ENCODE peak calls at places on chromosomes 3 and 15, in seven cellular contexts. One of them, this sample, is unnamed.

GRCh38 chr3:50610181-50610971 is 1.2 kb downstream of the CISH start:
- DNase-seq in DMS153: no peak
- DNase-seq in non-pigmented ciliary epithelial cell: no peak
- DNase-seq in stimulated activated CD4-positive, alpha-beta T cell treated with anti-CD3 and anti-CD28 coated beads, Interleukin-4, amount 100 ng/mL, for 1 hour: peak
- DNase-seq in B cell: no peak
- DNase-seq in AG09309: no peak
- DNase-seq in fibroblast of lung: no peak
- DNase-seq in this sample: no peak

GRCh38 chr3:69822501-69822900 is 83.2 kb downstream of the MITF start:
- DNase-seq in DMS153: no peak
- DNase-seq in non-pigmented ciliary epithelial cell: no peak
- DNase-seq in stimulated activated CD4-positive, alpha-beta T cell treated with anti-CD3 and anti-CD28 coated beads, Interleukin-4, amount 100 ng/mL, for 1 hour: no peak
- DNase-seq in B cell: no peak
- DNase-seq in AG09309: no peak
- DNase-seq in fibroblast of lung: peak
- DNase-seq in this sample: no peak

GRCh38 chr3:51371943-51372557 is 13.0 kb upstream of the MANF start:
- DNase-seq in DMS153: peak
- DNase-seq in non-pigmented ciliary epithelial cell: peak
- DNase-seq in stimulated activated CD4-positive, alpha-beta T cell treated with anti-CD3 and anti-CD28 coated beads, Interleukin-4, amount 100 ng/mL, for 1 hour: no peak
- DNase-seq in B cell: no peak
- DNase-seq in AG09309: peak
- DNase-seq in fibroblast of lung: peak
- DNase-seq in this sample: peak

GRCh38 chr3:54176106-54176505 is 53.8 kb downstream of the CACNA2D3 start:
- DNase-seq in DMS153: no peak
- DNase-seq in non-pigmented ciliary epithelial cell: no peak
- DNase-seq in stimulated activated CD4-positive, alpha-beta T cell treated with anti-CD3 and anti-CD28 coated beads, Interleukin-4, amount 100 ng/mL, for 1 hour: no peak
- DNase-seq in B cell: no peak
- DNase-seq in AG09309: no peak
- DNase-seq in fibroblast of lung: peak
- DNase-seq in this sample: no peak

GRCh38 chr3:159798951-159799350 is 189.7 kb upstream of the IL12A start:
- DNase-seq in DMS153: no peak
- DNase-seq in non-pigmented ciliary epithelial cell: peak
- DNase-seq in stimulated activated CD4-positive, alpha-beta T cell treated with anti-CD3 and anti-CD28 coated beads, Interleukin-4, amount 100 ng/mL, for 1 hour: no peak
- DNase-seq in B cell: no peak
- DNase-seq in AG09309: peak
- DNase-seq in fibroblast of lung: peak
- DNase-seq in this sample: no peak

GRCh38 chr3:123637131-123637530 is 52.3 kb upstream of the HACD2 start:
- DNase-seq in DMS153: no peak
- DNase-seq in non-pigmented ciliary epithelial cell: no peak
- DNase-seq in stimulated activated CD4-positive, alpha-beta T cell treated with anti-CD3 and anti-CD28 coated beads, Interleukin-4, amount 100 ng/mL, for 1 hour: no peak
- DNase-seq in B cell: no peak
- DNase-seq in AG09309: no peak
- DNase-seq in fibroblast of lung: no peak
- DNase-seq in this sample: no peak

GRCh38 chr3:182910939-182911781 is 69.2 kb downstream of the DCUN1D1 start:
- DNase-seq in DMS153: no peak
- DNase-seq in non-pigmented ciliary epithelial cell: no peak
- DNase-seq in stimulated activated CD4-positive, alpha-beta T cell treated with anti-CD3 and anti-CD28 coated beads, Interleukin-4, amount 100 ng/mL, for 1 hour: no peak
- DNase-seq in B cell: no peak
- DNase-seq in AG09309: no peak
- DNase-seq in fibroblast of lung: no peak
- DNase-seq in this sample: no peak

GRCh38 chr3:170907519-170908234 is 760 bp downstream of the EIF5A2 start:
- DNase-seq in DMS153: peak
- DNase-seq in non-pigmented ciliary epithelial cell: no peak
- DNase-seq in stimulated activated CD4-positive, alpha-beta T cell treated with anti-CD3 and anti-CD28 coated beads, Interleukin-4, amount 100 ng/mL, for 1 hour: no peak
- DNase-seq in B cell: no peak
- DNase-seq in AG09309: no peak
- DNase-seq in fibroblast of lung: peak
- DNase-seq in this sample: no peak

GRCh38 chr15:67801142-67801541 is 24.2 kb upstream of the SKOR1 start:
- DNase-seq in DMS153: no peak
- DNase-seq in non-pigmented ciliary epithelial cell: no peak
- DNase-seq in stimulated activated CD4-positive, alpha-beta T cell treated with anti-CD3 and anti-CD28 coated beads, Interleukin-4, amount 100 ng/mL, for 1 hour: no peak
- DNase-seq in B cell: no peak
- DNase-seq in AG09309: no peak
- DNase-seq in fibroblast of lung: no peak
- DNase-seq in this sample: no peak

GRCh38 chr3:27532931-27533607 is 48.9 kb upstream of the SLC4A7 start:
- DNase-seq in DMS153: no peak
- DNase-seq in non-pigmented ciliary epithelial cell: no peak
- DNase-seq in stimulated activated CD4-positive, alpha-beta T cell treated with anti-CD3 and anti-CD28 coated beads, Interleukin-4, amount 100 ng/mL, for 1 hour: no peak
- DNase-seq in B cell: no peak
- DNase-seq in AG09309: no peak
- DNase-seq in fibroblast of lung: peak
- DNase-seq in this sample: no peak

GRCh38 chr3:10502185-10502880 is 3.1 kb downstream of the ATP2B2 start:
- DNase-seq in DMS153: no peak
- DNase-seq in non-pigmented ciliary epithelial cell: no peak
- DNase-seq in stimulated activated CD4-positive, alpha-beta T cell treated with anti-CD3 and anti-CD28 coated beads, Interleukin-4, amount 100 ng/mL, for 1 hour: no peak
- DNase-seq in B cell: no peak
- DNase-seq in AG09309: no peak
- DNase-seq in fibroblast of lung: no peak
- DNase-seq in this sample: no peak

GRCh38 chr3:128470134-128470915 is 3.6 kb upstream of the DNAJB8 start:
- DNase-seq in DMS153: no peak
- DNase-seq in non-pigmented ciliary epithelial cell: no peak
- DNase-seq in stimulated activated CD4-positive, alpha-beta T cell treated with anti-CD3 and anti-CD28 coated beads, Interleukin-4, amount 100 ng/mL, for 1 hour: no peak
- DNase-seq in B cell: no peak
- DNase-seq in AG09309: no peak
- DNase-seq in fibroblast of lung: no peak
- DNase-seq in this sample: no peak

GRCh38 chr3:99777210-99777549 is 40.5 kb upstream of the CMSS1 start:
- DNase-seq in DMS153: no peak
- DNase-seq in non-pigmented ciliary epithelial cell: no peak
- DNase-seq in stimulated activated CD4-positive, alpha-beta T cell treated with anti-CD3 and anti-CD28 coated beads, Interleukin-4, amount 100 ng/mL, for 1 hour: no peak
- DNase-seq in B cell: no peak
- DNase-seq in AG09309: no peak
- DNase-seq in fibroblast of lung: no peak
- DNase-seq in this sample: no peak

GRCh38 chr3:193842832-193843446 is 249.9 kb downstream of the OPA1 start:
- DNase-seq in DMS153: no peak
- DNase-seq in non-pigmented ciliary epithelial cell: no peak
- DNase-seq in stimulated activated CD4-positive, alpha-beta T cell treated with anti-CD3 and anti-CD28 coated beads, Interleukin-4, amount 100 ng/mL, for 1 hour: no peak
- DNase-seq in B cell: no peak
- DNase-seq in AG09309: no peak
- DNase-seq in fibroblast of lung: no peak
- DNase-seq in this sample: no peak

GRCh38 chr3:18666655-18667054 is 241.5 kb upstream of the SATB1 start:
- DNase-seq in DMS153: no peak
- DNase-seq in non-pigmented ciliary epithelial cell: no peak
- DNase-seq in stimulated activated CD4-positive, alpha-beta T cell treated with anti-CD3 and anti-CD28 coated beads, Interleukin-4, amount 100 ng/mL, for 1 hour: no peak
- DNase-seq in B cell: no peak
- DNase-seq in AG09309: no peak
- DNase-seq in fibroblast of lung: no peak
- DNase-seq in this sample: no peak